ENCODE peak calls at places on chromosomes 11 and 22, in nine cellular contexts. One of them, this sample, is unnamed.

GRCh38 chr11:67644042-67644441 is 4.5 kb upstream of the TBX10 start:
- DNase-seq in coronary artery: no peak
- DNase-seq in GM23338: peak; percentile 79
- DNase-seq in endodermal cell: peak; percentile 69
- DNase-seq in epithelial cell of esophagus: peak; percentile 54
- DNase-seq in HFF-Myc: no peak
- DNase-seq in pancreas: no peak
- DNase-seq in choroid plexus epithelial cell: peak; percentile 24
- DNase-seq in right atrium auricular region: no peak
- DNase-seq in this sample: no peak

GRCh38 chr22:22143448-22143847 is 101.1 kb upstream of the VPREB1 start:
- DNase-seq in coronary artery: no peak
- DNase-seq in GM23338: no peak
- DNase-seq in endodermal cell: no peak
- DNase-seq in epithelial cell of esophagus: no peak
- DNase-seq in HFF-Myc: no peak
- DNase-seq in pancreas: no peak
- DNase-seq in choroid plexus epithelial cell: no peak
- DNase-seq in right atrium auricular region: no peak
- DNase-seq in this sample: no peak

GRCh38 chr22:40673017-40673416 is 6.3 kb upstream of the MCHR1 start:
- DNase-seq in coronary artery: no peak
- DNase-seq in GM23338: no peak
- DNase-seq in endodermal cell: no peak
- DNase-seq in epithelial cell of esophagus: no peak
- DNase-seq in HFF-Myc: no peak
- DNase-seq in pancreas: no peak
- DNase-seq in choroid plexus epithelial cell: no peak
- DNase-seq in right atrium auricular region: no peak
- DNase-seq in this sample: no peak

GRCh38 chr11:5004429-5005274 is 10.0 kb downstream of the OR51L1 start:
- DNase-seq in coronary artery: no peak
- DNase-seq in GM23338: peak; percentile 79
- DNase-seq in endodermal cell: peak; percentile 82
- DNase-seq in epithelial cell of esophagus: peak; percentile 71
- DNase-seq in HFF-Myc: peak; percentile 9
- DNase-seq in pancreas: peak; percentile 27
- DNase-seq in choroid plexus epithelial cell: peak; percentile 82
- DNase-seq in right atrium auricular region: no peak
- DNase-seq in this sample: no peak

GRCh38 chr11:64518928-64519327 is 72.1 kb upstream of the SLC22A12 start:
- DNase-seq in coronary artery: no peak
- DNase-seq in GM23338: no peak
- DNase-seq in endodermal cell: no peak
- DNase-seq in epithelial cell of esophagus: no peak
- DNase-seq in HFF-Myc: no peak
- DNase-seq in pancreas: no peak
- DNase-seq in choroid plexus epithelial cell: no peak
- DNase-seq in right atrium auricular region: no peak
- DNase-seq in this sample: no peak

GRCh38 chr11:60974726-60975125 is 3.2 kb downstream of the CD6 start:
- DNase-seq in coronary artery: no peak
- DNase-seq in GM23338: no peak
- DNase-seq in endodermal cell: no peak
- DNase-seq in epithelial cell of esophagus: no peak
- DNase-seq in HFF-Myc: no peak
- DNase-seq in pancreas: no peak
- DNase-seq in choroid plexus epithelial cell: no peak
- DNase-seq in right atrium auricular region: no peak
- DNase-seq in this sample: no peak

GRCh38 chr11:45405916-45406670 is 120.0 kb upstream of the SYT13 start:
- DNase-seq in coronary artery: no peak
- DNase-seq in GM23338: peak; percentile 53
- DNase-seq in endodermal cell: no peak
- DNase-seq in epithelial cell of esophagus: no peak
- DNase-seq in HFF-Myc: no peak
- DNase-seq in pancreas: no peak
- DNase-seq in choroid plexus epithelial cell: peak; percentile 61
- DNase-seq in right atrium auricular region: no peak
- DNase-seq in this sample: no peak

GRCh38 chr11:114219559-114220349 is 76.4 kb upstream of the NNMT start:
- DNase-seq in coronary artery: no peak
- DNase-seq in GM23338: no peak
- DNase-seq in endodermal cell: peak; percentile 76
- DNase-seq in epithelial cell of esophagus: no peak
- DNase-seq in HFF-Myc: no peak
- DNase-seq in pancreas: no peak
- DNase-seq in choroid plexus epithelial cell: peak; percentile 86
- DNase-seq in right atrium auricular region: peak; percentile 73
- DNase-seq in this sample: no peak

GRCh38 chr22:23781533-23781932 is 5.2 kb upstream of the SMARCB1 start:
- DNase-seq in coronary artery: no peak
- DNase-seq in GM23338: no peak
- DNase-seq in endodermal cell: no peak
- DNase-seq in epithelial cell of esophagus: peak; percentile 87
- DNase-seq in HFF-Myc: no peak
- DNase-seq in pancreas: no peak
- DNase-seq in choroid plexus epithelial cell: peak; percentile 31
- DNase-seq in right atrium auricular region: no peak
- DNase-seq in this sample: no peak

GRCh38 chr22:31272522-31273446 is 19.5 kb downstream of the PIK3IP1 start:
- DNase-seq in coronary artery: no peak
- DNase-seq in GM23338: peak; percentile 91
- DNase-seq in endodermal cell: peak; percentile 91
- DNase-seq in epithelial cell of esophagus: peak; percentile 61
- DNase-seq in HFF-Myc: peak; percentile 30
- DNase-seq in pancreas: no peak
- DNase-seq in choroid plexus epithelial cell: peak; percentile 84
- DNase-seq in right atrium auricular region: no peak
- DNase-seq in this sample: no peak

GRCh38 chr11:92453055-92453454 is 228.4 kb downstream of the FAT3 start:
- DNase-seq in coronary artery: no peak
- DNase-seq in GM23338: no peak
- DNase-seq in endodermal cell: no peak
- DNase-seq in epithelial cell of esophagus: peak; percentile 77
- DNase-seq in HFF-Myc: no peak
- DNase-seq in pancreas: no peak
- DNase-seq in choroid plexus epithelial cell: peak; percentile 53
- DNase-seq in right atrium auricular region: no peak
- DNase-seq in this sample: peak; percentile 34

GRCh38 chr11:33262016-33262638 is 4.9 kb downstream of the HIPK3 start:
- DNase-seq in coronary artery: no peak
- DNase-seq in GM23338: no peak
- DNase-seq in endodermal cell: no peak
- DNase-seq in epithelial cell of esophagus: no peak
- DNase-seq in HFF-Myc: no peak
- DNase-seq in pancreas: no peak
- DNase-seq in choroid plexus epithelial cell: peak; percentile 23
- DNase-seq in right atrium auricular region: no peak
- DNase-seq in this sample: no peak

GRCh38 chr11:74720596-74721478 is 10.4 kb downstream of the CHRDL2 start:
- DNase-seq in coronary artery: peak; percentile 81
- DNase-seq in GM23338: peak; percentile 15
- DNase-seq in endodermal cell: peak; percentile 61
- DNase-seq in epithelial cell of esophagus: peak; percentile 7
- DNase-seq in HFF-Myc: no peak
- DNase-seq in pancreas: no peak
- DNase-seq in choroid plexus epithelial cell: peak; percentile 30
- DNase-seq in right atrium auricular region: peak; percentile 86
- DNase-seq in this sample: no peak

GRCh38 chr11:75174781-75175370 is 24.0 kb downstream of the SLCO2B1 start:
- DNase-seq in coronary artery: no peak
- DNase-seq in GM23338: no peak
- DNase-seq in endodermal cell: no peak
- DNase-seq in epithelial cell of esophagus: no peak
- DNase-seq in HFF-Myc: no peak
- DNase-seq in pancreas: no peak
- DNase-seq in choroid plexus epithelial cell: peak; percentile 53
- DNase-seq in right atrium auricular region: peak; percentile 70
- DNase-seq in this sample: peak; percentile 4

GRCh38 chr11:85698195-85698594 is 12.2 kb upstream of the CCDC89 start:
- DNase-seq in coronary artery: no peak
- DNase-seq in GM23338: no peak
- DNase-seq in endodermal cell: no peak
- DNase-seq in epithelial cell of esophagus: peak; percentile 8
- DNase-seq in HFF-Myc: no peak
- DNase-seq in pancreas: no peak
- DNase-seq in choroid plexus epithelial cell: no peak
- DNase-seq in right atrium auricular region: no peak
- DNase-seq in this sample: no peak

GRCh38 chr11:84157639-84158038 is 871.5 kb upstream of the CCDC90B start:
- DNase-seq in coronary artery: no peak
- DNase-seq in GM23338: no peak
- DNase-seq in endodermal cell: no peak
- DNase-seq in epithelial cell of esophagus: no peak
- DNase-seq in HFF-Myc: no peak
- DNase-seq in pancreas: no peak
- DNase-seq in choroid plexus epithelial cell: no peak
- DNase-seq in right atrium auricular region: no peak
- DNase-seq in this sample: no peak

GRCh38 chr22:17910561-17911311 is 113.6 kb downstream of the MICAL3 start:
- DNase-seq in coronary artery: peak; percentile 92
- DNase-seq in GM23338: peak; percentile 68
- DNase-seq in endodermal cell: peak; percentile 87
- DNase-seq in epithelial cell of esophagus: peak; percentile 77
- DNase-seq in HFF-Myc: peak; percentile 24
- DNase-seq in pancreas: no peak
- DNase-seq in choroid plexus epithelial cell: peak; percentile 86
- DNase-seq in right atrium auricular region: peak; percentile 85
- DNase-seq in this sample: peak; percentile 61

GRCh38 chr22:23534201-23534850 is 45.8 kb downstream of the IGLL1 start:
- DNase-seq in coronary artery: no peak
- DNase-seq in GM23338: no peak
- DNase-seq in endodermal cell: no peak
- DNase-seq in epithelial cell of esophagus: no peak
- DNase-seq in HFF-Myc: no peak
- DNase-seq in pancreas: no peak
- DNase-seq in choroid plexus epithelial cell: no peak
- DNase-seq in right atrium auricular region: no peak
- DNase-seq in this sample: no peak

GRCh38 chr11:1205121-1205986 is 17.5 kb upstream of the MUC5B start:
- DNase-seq in coronary artery: no peak
- DNase-seq in GM23338: no peak
- DNase-seq in endodermal cell: peak; percentile 39
- DNase-seq in epithelial cell of esophagus: no peak
- DNase-seq in HFF-Myc: no peak
- DNase-seq in pancreas: peak; percentile 58
- DNase-seq in choroid plexus epithelial cell: no peak
- DNase-seq in right atrium auricular region: no peak
- DNase-seq in this sample: no peak

GRCh38 chr11:8269636-8270035 is 6.0 kb upstream of the LMO1 start:
- DNase-seq in coronary artery: no peak
- DNase-seq in GM23338: no peak
- DNase-seq in endodermal cell: peak; percentile 28
- DNase-seq in epithelial cell of esophagus: no peak
- DNase-seq in HFF-Myc: no peak
- DNase-seq in pancreas: no peak
- DNase-seq in choroid plexus epithelial cell: no peak
- DNase-seq in right atrium auricular region: no peak
- DNase-seq in this sample: no peak

DNA sequence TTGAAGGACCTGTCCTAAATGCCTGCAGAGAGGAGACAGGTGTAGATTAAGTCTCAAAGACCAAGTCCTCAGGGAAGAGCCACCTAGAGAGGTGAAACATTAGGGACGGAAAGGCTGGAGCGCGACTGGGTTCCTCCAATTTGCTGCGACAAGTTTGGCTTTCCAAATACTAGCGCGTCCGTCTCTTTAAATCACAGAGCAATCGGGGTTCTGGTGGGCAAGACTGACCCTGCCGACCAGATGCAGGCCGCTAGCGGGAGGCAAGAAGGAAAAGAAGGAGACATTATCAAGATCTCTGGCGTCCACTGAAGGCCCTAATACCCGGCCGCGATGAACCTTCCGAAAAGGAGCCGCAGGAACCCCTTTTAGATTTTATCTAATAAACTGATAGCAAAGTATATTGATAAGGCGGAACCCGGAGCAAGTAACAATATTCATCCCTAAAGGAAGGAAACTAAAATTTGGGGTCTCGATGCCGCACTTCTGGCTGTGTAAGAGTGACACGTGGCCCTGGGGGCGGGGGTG is 128.2 kb upstream of the C11orf58 start:
- DNase-seq in coronary artery: no peak
- DNase-seq in GM23338: peak; percentile 30
- DNase-seq in endodermal cell: no peak
- DNase-seq in epithelial cell of esophagus: no peak
- DNase-seq in HFF-Myc: no peak
- DNase-seq in pancreas: peak; percentile 21
- DNase-seq in choroid plexus epithelial cell: no peak
- DNase-seq in right atrium auricular region: no peak
- DNase-seq in this sample: no peak
- H3K4me3 ChIP-seq in coronary artery: no peak overlapping the region
- H3K4me3 ChIP-seq in GM23338: peak overlapping the region; percentile 51
- H3K4me3 ChIP-seq in endodermal cell: no peak overlapping the region
- H3K4me3 ChIP-seq in epithelial cell of esophagus: no peak overlapping the region
- H3K4me3 ChIP-seq in HFF-Myc: no peak overlapping the region
- H3K4me3 ChIP-seq in pancreas: no peak overlapping the region
- H3K4me3 ChIP-seq in choroid plexus epithelial cell: no peak overlapping the region
- H3K4me3 ChIP-seq in right atrium auricular region: no peak overlapping the region
- H3K4me3 ChIP-seq in this sample: no peak overlapping the region

GRCh38 chr11:19735512-19735911 is 22.9 kb downstream of the NAV2 start:
- DNase-seq in coronary artery: no peak
- DNase-seq in GM23338: no peak
- DNase-seq in endodermal cell: no peak
- DNase-seq in epithelial cell of esophagus: no peak
- DNase-seq in HFF-Myc: no peak
- DNase-seq in pancreas: no peak
- DNase-seq in choroid plexus epithelial cell: peak; percentile 79
- DNase-seq in right atrium auricular region: no peak
- DNase-seq in this sample: no peak
- TF ChIP-seq CTCF in coronary artery: no peak
- TF ChIP-seq CTCF in GM23338: peak; percentile 27
- TF ChIP-seq CTCF in endodermal cell: no peak
- TF ChIP-seq CTCF in epithelial cell of esophagus: no peak
- TF ChIP-seq CTCF in HFF-Myc: peak; percentile 11
- TF ChIP-seq CTCF in pancreas: no peak
- TF ChIP-seq CTCF in choroid plexus epithelial cell: peak; percentile 73
- TF ChIP-seq CTCF in right atrium auricular region: no peak
- TF ChIP-seq CTCF in this sample: peak; percentile 70

GRCh38 chr11:73375830-73376167 is 400 bp upstream of the RELT start:
- DNase-seq in coronary artery: no peak
- DNase-seq in GM23338: no peak
- DNase-seq in endodermal cell: no peak
- DNase-seq in epithelial cell of esophagus: no peak
- DNase-seq in HFF-Myc: no peak
- DNase-seq in pancreas: no peak
- DNase-seq in choroid plexus epithelial cell: no peak
- DNase-seq in right atrium auricular region: no peak
- DNase-seq in this sample: no peak
- H3K4me3 ChIP-seq in coronary artery: peak overlapping the region; percentile 91
- H3K4me3 ChIP-seq in GM23338: peak overlapping the region; percentile 84
- H3K4me3 ChIP-seq in endodermal cell: no peak overlapping the region
- H3K4me3 ChIP-seq in epithelial cell of esophagus: peak overlapping the region; percentile 24
- H3K4me3 ChIP-seq in HFF-Myc: no peak overlapping the region
- H3K4me3 ChIP-seq in pancreas: peak overlapping the region; percentile 82
- H3K4me3 ChIP-seq in choroid plexus epithelial cell: peak overlapping the region; percentile 3
- H3K4me3 ChIP-seq in right atrium auricular region: no peak overlapping the region
- H3K4me3 ChIP-seq in this sample: no peak overlapping the region

DNA sequence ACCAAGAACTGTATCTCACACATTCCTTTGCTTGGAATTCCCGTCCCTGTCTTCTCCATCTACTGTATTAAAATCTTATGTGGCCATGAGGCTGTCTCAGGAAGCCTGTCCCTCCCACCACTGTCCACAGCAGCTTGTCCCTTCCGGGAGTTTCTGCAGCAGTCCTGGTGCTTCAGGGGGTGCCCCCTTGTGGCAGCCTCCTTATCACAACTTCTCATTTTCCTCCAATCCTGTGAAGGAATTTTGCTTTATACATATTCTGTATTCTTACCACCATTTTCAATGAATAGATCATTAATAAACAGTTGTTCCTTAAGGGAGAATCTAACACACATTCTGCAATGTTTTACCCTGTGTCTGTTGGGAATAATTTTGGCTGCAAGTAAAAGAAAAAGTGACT is 220.4 kb upstream of the RAG2 start:
- DNase-seq in coronary artery: no peak
- DNase-seq in GM23338: peak; percentile 17
- DNase-seq in endodermal cell: peak; percentile 78
- DNase-seq in epithelial cell of esophagus: peak; percentile 3
- DNase-seq in HFF-Myc: no peak
- DNase-seq in pancreas: no peak
- DNase-seq in choroid plexus epithelial cell: no peak
- DNase-seq in right atrium auricular region: no peak
- DNase-seq in this sample: no peak
- TF ChIP-seq CTCF in coronary artery: no peak
- TF ChIP-seq CTCF in GM23338: peak; percentile 35
- TF ChIP-seq CTCF in endodermal cell: peak; percentile 81
- TF ChIP-seq CTCF in epithelial cell of esophagus: peak; percentile 9
- TF ChIP-seq CTCF in HFF-Myc: peak; percentile 49
- TF ChIP-seq CTCF in pancreas: no peak
- TF ChIP-seq CTCF in choroid plexus epithelial cell: peak; percentile 4
- TF ChIP-seq CTCF in right atrium auricular region: no peak
- TF ChIP-seq CTCF in this sample: no peak